ENCODE peak calls at places on chromosomes 13 and 19, in four cellular contexts. S is IMR-90, C is H9, R is H1. N is an unnamed sample. For H3K4me1, the result is how much of the 10 kb centered on the place peaks cover.

GRCh38 chr13:97627566-97627965 is 193.6 kb downstream of the RAP2A start:
- DNase-seq in S (peak), C (peak), R (no peak), N (peak)

GRCh38 chr13:45621950-45622349 is 6.4 kb upstream of the ERICH6B start:
- DNase-seq in R (peak), S (no peak), C (peak), N (peak)

GRCh38 chr19:5128932-5129389 is 160.0 kb downstream of the KDM4B start:
- DNase-seq in S (no peak), C (no peak), R (no peak), N (no peak)

GRCh38 chr13:84823528-84823927 is 941.3 kb upstream of the SLITRK1 start:
- DNase-seq in R (no peak), C (no peak), S (no peak), N (no peak)

GRCh38 chr19:48341006-48341405 is 15.7 kb downstream of the EMP3 start:
- DNase-seq in C (no peak), S (peak), R (no peak), N (no peak)

GRCh38 chr13:73167046-73167820 is 108.4 kb downstream of the KLF5 start:
- DNase-seq in C (no peak), S (no peak), R (no peak), N (no peak)

GRCh38 chr13:76414320-76414719 is 471.9 kb downstream of the KCTD12 start:
- DNase-seq in S (no peak), C (no peak), R (no peak), N (peak)

GRCh38 chr13:30394798-30395191 is 27.5 kb upstream of the UBE2L5 start:
- DNase-seq in R (no peak), S (peak), C (no peak), N (no peak)

GRCh38 chr13:30743319-30744055 is 8.1 kb downstream of the ALOX5AP start:
- DNase-seq in C (no peak), R (no peak), S (peak), N (no peak)

GRCh38 chr13:97117388-97117910 is 104.7 kb upstream of the MBNL2 start:
- DNase-seq in R (no peak), C (no peak), S (no peak), N (peak)

GRCh38 chr19:3224346-3225325 is at the start of gene CELF5:
- DNase-seq in R (peak), C (peak), S (no peak), N (peak)

GRCh38 chr19:56601375-56601774 is 6.3 kb downstream of the ZNF71 start:
- DNase-seq in S (peak), R (no peak), C (no peak), N (peak)

DNA sequence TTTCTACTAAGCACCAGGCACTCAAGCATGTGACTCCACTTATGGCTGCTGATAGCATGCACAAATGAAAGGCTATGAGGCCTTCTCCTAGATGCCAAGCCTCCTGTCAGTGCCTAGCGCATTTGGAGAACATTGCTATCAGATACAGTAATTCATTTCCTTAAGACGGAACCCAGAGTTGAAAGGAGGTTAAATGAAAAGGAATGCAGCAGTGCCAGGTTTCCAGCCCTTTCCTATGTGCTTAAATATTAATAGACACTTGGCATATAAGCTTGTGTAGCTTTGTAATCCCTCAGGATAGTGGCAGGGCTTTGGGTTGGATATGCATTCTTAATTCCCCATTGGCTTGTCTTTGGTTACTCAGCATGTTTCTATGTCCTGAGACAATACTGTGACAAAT is 140.1 kb upstream of the FRY start:
- DNase-seq in C (no peak), S (no peak), R (no peak), N (no peak)
- H3K56ac ChIP-seq in C (no peak), S (no peak), R (no peak), N (no peak)

DNA sequence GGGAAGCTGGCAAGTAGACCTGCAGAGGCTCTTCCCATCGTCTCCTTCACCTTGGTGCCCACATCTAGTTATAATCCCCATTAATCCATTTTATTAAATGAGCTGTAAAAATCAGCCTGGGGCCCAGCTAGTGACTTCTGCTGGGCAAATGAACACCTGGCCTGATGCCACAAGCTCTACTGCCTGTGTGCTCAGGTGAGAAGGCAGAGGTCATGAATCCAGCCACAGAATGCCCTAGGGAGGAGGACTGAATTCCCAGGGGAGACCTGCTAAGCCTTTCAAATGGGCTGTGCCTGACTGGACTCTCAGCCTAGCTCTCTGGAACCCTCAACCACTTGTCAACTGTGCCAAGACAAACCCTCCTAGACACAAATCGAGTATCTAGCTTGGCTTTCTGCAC is 74.0 kb downstream of the PDS5B start:
- DNase-seq in R (no peak), C (no peak), S (no peak), N (no peak)
- H3K4me1 ChIP-seq in R (under half), C (under half), S (under half), N (under half)

GRCh38 chr13:110307697-110308376 is 753 bp downstream of the COL4A2 start:
- DNase-seq in R (peak), C (peak), S (peak), N (peak)
- H3K56ac ChIP-seq in R (no peak), C (no peak), S (peak), N (peak)

DNA sequence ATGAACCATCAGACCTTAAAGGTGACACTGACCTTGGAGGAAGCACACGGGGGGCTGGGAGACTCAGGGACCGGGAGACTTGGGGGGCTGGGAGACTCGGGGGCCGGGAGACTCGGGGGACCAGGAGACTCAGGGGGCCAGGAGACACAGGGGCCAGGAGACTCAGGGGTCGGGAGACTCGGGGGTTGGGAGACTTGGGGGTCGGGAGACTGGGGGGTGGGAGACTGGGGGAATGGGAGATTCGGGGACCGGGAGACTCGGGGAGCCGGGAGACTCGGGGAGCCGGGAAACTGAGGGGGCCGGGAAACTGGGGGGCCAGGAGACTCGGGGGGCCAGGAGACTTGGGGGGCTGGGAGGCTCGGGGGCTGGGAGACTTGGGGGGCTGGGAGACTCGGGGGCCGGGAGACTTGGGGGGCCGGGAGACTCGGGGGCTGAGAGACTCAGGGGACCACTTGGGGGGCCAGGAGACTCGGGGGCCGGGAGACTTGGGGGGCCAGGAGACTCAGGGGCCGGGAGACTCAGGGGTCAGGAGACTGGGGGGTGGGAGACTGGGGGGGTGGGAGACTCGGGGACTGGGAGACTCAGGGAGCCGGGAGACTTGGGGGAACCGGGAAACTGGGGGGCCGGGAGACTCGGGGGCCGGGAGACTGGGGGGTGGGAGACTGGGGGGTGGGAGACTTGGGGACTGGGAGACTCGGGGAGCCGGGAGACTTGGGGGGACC is 62.9 kb downstream of the RASA3 start:
- DNase-seq in R (no peak), S (no peak), C (no peak), N (no peak)
- H3K4me1 ChIP-seq in R (under half), S (under half), C (under half), N (under half)

GRCh38 chr19:53102701-53103140 is 501 bp downstream of the ZNF160 start:
- DNase-seq in R (no peak), C (no peak), S (peak), N (peak)

GRCh38 chr19:53103903-53104203 is 631 bp upstream of the ZNF160 start:
- DNase-seq in R (no peak), S (no peak), C (no peak), N (no peak)

GRCh38 chr19:53101518-53101917 is 1.7 kb downstream of the ZNF160 start:
- DNase-seq in R (no peak), S (peak), C (no peak), N (peak)

GRCh38 chr19:53103141-53103902 is at the start of gene ZNF160:
- DNase-seq in R (peak), C (peak), S (peak), N (peak)

GRCh38 chr19:53102186-53102585 is 1.0 kb downstream of the ZNF160 start:
- DNase-seq in R (no peak), S (no peak), C (no peak), N (peak)
- H3K56ac ChIP-seq in R (no peak), S (no peak), C (no peak), N (peak)

DNA sequence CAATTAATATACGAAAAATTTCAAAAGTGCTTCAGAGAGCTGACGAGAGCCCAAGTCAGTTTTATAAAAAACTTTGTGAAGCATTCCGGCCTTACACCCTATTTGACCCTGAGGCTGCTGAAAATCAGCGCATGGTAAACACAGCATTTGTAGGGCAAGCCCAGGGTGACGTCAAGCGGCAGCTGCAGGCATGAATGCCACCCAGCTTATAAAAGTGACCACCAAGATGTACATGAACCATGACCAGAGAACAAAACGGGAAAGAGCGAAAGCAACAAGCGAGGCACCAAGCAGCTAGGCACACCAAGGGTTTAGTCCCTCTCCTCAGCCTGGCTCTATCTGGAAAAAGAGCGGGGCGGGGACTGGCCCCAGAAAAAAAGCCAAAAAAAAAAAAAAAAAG is 6.0 kb downstream of the SIGLEC11 start:
- DNase-seq in S (peak), C (no peak), R (no peak), N (no peak)
- H3K4me1 ChIP-seq in S (under half), C (under half), R (under half), N (under half)

GRCh38 chr19:16834747-16835146 is 5.5 kb downstream of the SIN3B start:
- DNase-seq in S (peak), R (no peak), C (no peak), N (no peak)
- H3K56ac ChIP-seq in S (no peak), R (no peak), C (no peak), N (no peak)

GRCh38 chr19:8023371-8023770 is 17.9 kb upstream of the ELAVL1 start:
- DNase-seq in C (no peak), R (no peak), S (no peak), N (no peak)

GRCh38 chr19:8021374-8021773 is 15.9 kb upstream of the ELAVL1 start:
- DNase-seq in S (no peak), C (no peak), R (no peak), N (no peak)

GRCh38 chr19:8022275-8022674 is 16.8 kb upstream of the ELAVL1 start:
- DNase-seq in S (no peak), C (no peak), R (no peak), N (no peak)

GRCh38 chr19:8028951-8029491 is 23.5 kb upstream of the CCL25 start:
- DNase-seq in R (peak), C (peak), S (peak), N (peak)

GRCh38 chr19:8025321-8025720 is 19.9 kb upstream of the ELAVL1 start:
- DNase-seq in C (no peak), S (no peak), R (no peak), N (peak)
- H3K4me1 ChIP-seq in C (under half), S (under half), R (under half), N (under half)

GRCh38 chr13:105368781-105369180 is 1166.7 kb downstream of the EFNB2 start:
- DNase-seq in R (no peak), S (no peak), C (no peak), N (peak)

GRCh38 chr13:105365831-105366230 is 1169.6 kb downstream of the EFNB2 start:
- DNase-seq in S (no peak), C (no peak), R (no peak), N (no peak)

GRCh38 chr13:105370011-105370645 is 1165.3 kb downstream of the EFNB2 start:
- DNase-seq in R (no peak), C (no peak), S (no peak), N (no peak)
- H3K56ac ChIP-seq in R (no peak), C (no peak), S (no peak), N (no peak)

N was measured in mesendoderm.